ENCODE peak calls at places on chromosome 9, in ten cellular contexts. One of them, this sample, is unnamed.

GRCh38 chr9:74041588-74041987 is 455.5 kb upstream of the RORB start:
- DNase-seq in A549: no peak
- DNase-seq in ovary: no peak
- DNase-seq in uterus: no peak
- DNase-seq in IMR-90: no peak
- DNase-seq in transverse colon: no peak
- DNase-seq in breast epithelium: no peak
- DNase-seq in body of pancreas: no peak
- DNase-seq in sigmoid colon: no peak
- DNase-seq in H1: no peak
- DNase-seq in this sample: no peak

GRCh38 chr9:131697908-131698714 is 41.8 kb downstream of the RAPGEF1 start:
- DNase-seq in A549: no peak
- DNase-seq in ovary: no peak
- DNase-seq in uterus: no peak
- DNase-seq in IMR-90: no peak
- DNase-seq in transverse colon: no peak
- DNase-seq in breast epithelium: no peak
- DNase-seq in body of pancreas: no peak
- DNase-seq in sigmoid colon: no peak
- DNase-seq in H1: no peak
- DNase-seq in this sample: no peak

GRCh38 chr9:13461588-13461987 is 182.1 kb upstream of the MPDZ start:
- DNase-seq in A549: no peak
- DNase-seq in ovary: no peak
- DNase-seq in uterus: no peak
- DNase-seq in IMR-90: no peak
- DNase-seq in transverse colon: no peak
- DNase-seq in breast epithelium: no peak
- DNase-seq in body of pancreas: no peak
- DNase-seq in sigmoid colon: no peak
- DNase-seq in H1: no peak
- DNase-seq in this sample: no peak

GRCh38 chr9:78109075-78109474 is 77.5 kb upstream of the GNAQ start:
- DNase-seq in A549: no peak
- DNase-seq in ovary: no peak
- DNase-seq in uterus: no peak
- DNase-seq in IMR-90: no peak
- DNase-seq in transverse colon: no peak
- DNase-seq in breast epithelium: no peak
- DNase-seq in body of pancreas: no peak
- DNase-seq in sigmoid colon: no peak
- DNase-seq in H1: no peak
- DNase-seq in this sample: no peak

GRCh38 chr9:68887232-68887631 is 126.7 kb downstream of the PRKACG start:
- DNase-seq in A549: no peak
- DNase-seq in ovary: no peak
- DNase-seq in uterus: no peak
- DNase-seq in IMR-90: no peak
- DNase-seq in transverse colon: no peak
- DNase-seq in breast epithelium: no peak
- DNase-seq in body of pancreas: no peak
- DNase-seq in sigmoid colon: no peak
- DNase-seq in H1: no peak
- DNase-seq in this sample: no peak

GRCh38 chr9:121483049-121483448 is 16.6 kb downstream of the GGTA1 start:
- DNase-seq in A549: no peak
- DNase-seq in ovary: no peak
- DNase-seq in uterus: no peak
- DNase-seq in IMR-90: no peak
- DNase-seq in transverse colon: no peak
- DNase-seq in breast epithelium: no peak
- DNase-seq in body of pancreas: no peak
- DNase-seq in sigmoid colon: no peak
- DNase-seq in H1: no peak
- DNase-seq in this sample: no peak

GRCh38 chr9:116166713-116167112 is 13.1 kb downstream of the PAPPA start:
- DNase-seq in A549: no peak
- DNase-seq in ovary: no peak
- DNase-seq in uterus: no peak
- DNase-seq in IMR-90: no peak
- DNase-seq in transverse colon: no peak
- DNase-seq in breast epithelium: no peak
- DNase-seq in body of pancreas: no peak
- DNase-seq in sigmoid colon: no peak
- DNase-seq in H1: no peak
- DNase-seq in this sample: no peak

GRCh38 chr9:17578911-17579793 is at the start of gene SH3GL2:
- DNase-seq in A549: peak
- DNase-seq in ovary: peak
- DNase-seq in uterus: peak
- DNase-seq in IMR-90: peak
- DNase-seq in transverse colon: peak
- DNase-seq in breast epithelium: no peak
- DNase-seq in body of pancreas: peak
- DNase-seq in sigmoid colon: no peak
- DNase-seq in H1: peak
- DNase-seq in this sample: peak

GRCh38 chr9:12463641-12464040 is 229.5 kb upstream of the TYRP1 start:
- DNase-seq in A549: no peak
- DNase-seq in ovary: no peak
- DNase-seq in uterus: no peak
- DNase-seq in IMR-90: no peak
- DNase-seq in transverse colon: no peak
- DNase-seq in breast epithelium: no peak
- DNase-seq in body of pancreas: no peak
- DNase-seq in sigmoid colon: no peak
- DNase-seq in H1: no peak
- DNase-seq in this sample: no peak

GRCh38 chr9:19782005-19782404 is 6.8 kb downstream of the SLC24A2 start:
- DNase-seq in A549: no peak
- DNase-seq in ovary: no peak
- DNase-seq in uterus: no peak
- DNase-seq in IMR-90: no peak
- DNase-seq in transverse colon: no peak
- DNase-seq in breast epithelium: no peak
- DNase-seq in body of pancreas: no peak
- DNase-seq in sigmoid colon: no peak
- DNase-seq in H1: no peak
- DNase-seq in this sample: no peak

GRCh38 chr9:103991698-103992097 is 102.4 kb upstream of the SMC2 start:
- DNase-seq in A549: no peak
- DNase-seq in ovary: no peak
- DNase-seq in uterus: no peak
- DNase-seq in IMR-90: no peak
- DNase-seq in transverse colon: no peak
- DNase-seq in breast epithelium: no peak
- DNase-seq in body of pancreas: no peak
- DNase-seq in sigmoid colon: no peak
- DNase-seq in H1: no peak
- DNase-seq in this sample: no peak

GRCh38 chr9:111597852-111598729 is 1.4 kb downstream of the PTGR1 start:
- DNase-seq in A549: peak
- DNase-seq in ovary: peak
- DNase-seq in uterus: peak
- DNase-seq in IMR-90: peak
- DNase-seq in transverse colon: peak
- DNase-seq in breast epithelium: peak
- DNase-seq in body of pancreas: peak
- DNase-seq in sigmoid colon: peak
- DNase-seq in H1: peak
- DNase-seq in this sample: peak

GRCh38 chr9:2923810-2924768 is 80.2 kb upstream of the PUM3 start:
- DNase-seq in A549: no peak
- DNase-seq in ovary: no peak
- DNase-seq in uterus: no peak
- DNase-seq in IMR-90: no peak
- DNase-seq in transverse colon: no peak
- DNase-seq in breast epithelium: no peak
- DNase-seq in body of pancreas: no peak
- DNase-seq in sigmoid colon: no peak
- DNase-seq in H1: no peak
- DNase-seq in this sample: no peak

GRCh38 chr9:83043583-83043982 is 19.4 kb downstream of the RASEF start:
- DNase-seq in A549: no peak
- DNase-seq in ovary: no peak
- DNase-seq in uterus: no peak
- DNase-seq in IMR-90: no peak
- DNase-seq in transverse colon: no peak
- DNase-seq in breast epithelium: no peak
- DNase-seq in body of pancreas: no peak
- DNase-seq in sigmoid colon: no peak
- DNase-seq in H1: no peak
- DNase-seq in this sample: no peak

GRCh38 chr9:14030350-14030823 is 283.6 kb downstream of the NFIB start:
- DNase-seq in A549: no peak
- DNase-seq in ovary: peak
- DNase-seq in uterus: no peak
- DNase-seq in IMR-90: peak
- DNase-seq in transverse colon: no peak
- DNase-seq in breast epithelium: no peak
- DNase-seq in body of pancreas: peak
- DNase-seq in sigmoid colon: no peak
- DNase-seq in H1: no peak
- DNase-seq in this sample: no peak

GRCh38 chr9:18347381-18348084 is 126.4 kb upstream of the ADAMTSL1 start:
- DNase-seq in A549: no peak
- DNase-seq in ovary: no peak
- DNase-seq in uterus: no peak
- DNase-seq in IMR-90: no peak
- DNase-seq in transverse colon: no peak
- DNase-seq in breast epithelium: peak
- DNase-seq in body of pancreas: peak
- DNase-seq in sigmoid colon: peak
- DNase-seq in H1: no peak
- DNase-seq in this sample: peak

GRCh38 chr9:109264865-109265532 is 55.9 kb downstream of the EPB41L4B start:
- DNase-seq in A549: no peak
- DNase-seq in ovary: no peak
- DNase-seq in uterus: no peak
- DNase-seq in IMR-90: no peak
- DNase-seq in transverse colon: peak
- DNase-seq in breast epithelium: peak
- DNase-seq in body of pancreas: peak
- DNase-seq in sigmoid colon: peak
- DNase-seq in H1: no peak
- DNase-seq in this sample: peak

DNA sequence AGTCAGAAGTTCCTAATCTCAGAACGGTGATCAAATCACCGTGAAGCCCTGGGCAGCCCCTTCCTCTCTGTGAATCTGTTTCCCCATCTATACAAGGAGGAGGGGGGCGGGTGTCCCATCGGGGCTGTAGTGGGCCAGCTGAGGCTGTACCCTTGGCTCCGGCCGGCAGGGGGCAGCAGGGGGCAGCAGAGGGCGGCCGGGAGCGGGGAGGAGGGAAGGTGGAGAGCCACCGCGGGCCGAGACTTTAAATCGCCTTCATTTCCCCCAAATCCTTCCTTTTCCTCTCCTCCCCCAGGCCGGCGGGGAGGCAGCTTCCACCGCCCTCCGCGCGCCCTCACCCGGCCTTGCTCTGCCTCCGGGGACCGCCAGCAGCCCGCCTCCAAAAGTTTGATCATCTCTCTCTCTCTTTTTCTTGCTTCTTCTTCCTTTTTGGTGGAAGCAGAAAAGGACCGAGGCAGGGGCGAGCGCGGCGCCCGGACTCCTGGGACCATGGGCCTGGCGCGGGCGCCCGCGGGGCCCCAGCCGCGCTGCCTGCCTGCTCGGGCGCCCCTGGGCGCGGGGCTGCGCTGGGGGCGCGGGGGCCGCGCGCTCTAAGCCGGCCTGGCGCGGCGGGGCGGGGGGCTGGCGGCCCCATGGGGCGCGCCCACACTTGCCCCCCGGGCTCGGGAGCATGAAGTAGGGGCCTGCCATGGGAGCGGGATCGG is at the start of gene COL27A1:
- DNase-seq in A549: peak
- DNase-seq in ovary: peak
- DNase-seq in uterus: peak
- DNase-seq in IMR-90: peak
- DNase-seq in transverse colon: peak
- DNase-seq in breast epithelium: peak
- DNase-seq in body of pancreas: peak
- DNase-seq in sigmoid colon: peak
- DNase-seq in H1: peak
- DNase-seq in this sample: peak
- TF ChIP-seq POLR2A in A549: peak
- TF ChIP-seq POLR2A in ovary: no peak
- TF ChIP-seq POLR2A in uterus: peak
- TF ChIP-seq POLR2A in IMR-90: no peak
- TF ChIP-seq POLR2A in transverse colon: no peak
- TF ChIP-seq POLR2A in breast epithelium: no peak
- TF ChIP-seq POLR2A in body of pancreas: peak
- TF ChIP-seq POLR2A in sigmoid colon: no peak
- TF ChIP-seq POLR2A in H1: no peak
- TF ChIP-seq POLR2A in this sample: no peak

GRCh38 chr9:138022756-138023393 is 145.3 kb downstream of the CACNA1B start:
- DNase-seq in A549: no peak
- DNase-seq in ovary: no peak
- DNase-seq in uterus: no peak
- DNase-seq in IMR-90: no peak
- DNase-seq in transverse colon: no peak
- DNase-seq in breast epithelium: peak
- DNase-seq in body of pancreas: no peak
- DNase-seq in sigmoid colon: peak
- DNase-seq in H1: no peak
- DNase-seq in this sample: no peak
- H3K4me3 ChIP-seq in A549: peak
- H3K4me3 ChIP-seq in ovary: no peak
- H3K4me3 ChIP-seq in uterus: no peak
- H3K4me3 ChIP-seq in IMR-90: no peak
- H3K4me3 ChIP-seq in transverse colon: peak
- H3K4me3 ChIP-seq in breast epithelium: peak
- H3K4me3 ChIP-seq in body of pancreas: no peak
- H3K4me3 ChIP-seq in sigmoid colon: no peak
- H3K4me3 ChIP-seq in H1: peak
- H3K4me3 ChIP-seq in this sample: no peak

GRCh38 chr9:94915476-94916450 is 189.3 kb downstream of the AOPEP start:
- DNase-seq in A549: no peak
- DNase-seq in ovary: peak
- DNase-seq in uterus: no peak
- DNase-seq in IMR-90: no peak
- DNase-seq in transverse colon: no peak
- DNase-seq in breast epithelium: no peak
- DNase-seq in body of pancreas: no peak
- DNase-seq in sigmoid colon: no peak
- DNase-seq in H1: no peak
- DNase-seq in this sample: no peak
- TF ChIP-seq POLR2A in A549: no peak
- TF ChIP-seq POLR2A in ovary: no peak
- TF ChIP-seq POLR2A in uterus: no peak
- TF ChIP-seq POLR2A in IMR-90: no peak
- TF ChIP-seq POLR2A in transverse colon: no peak
- TF ChIP-seq POLR2A in breast epithelium: no peak
- TF ChIP-seq POLR2A in body of pancreas: no peak
- TF ChIP-seq POLR2A in sigmoid colon: no peak
- TF ChIP-seq POLR2A in H1: no peak
- TF ChIP-seq POLR2A in this sample: no peak

DNA sequence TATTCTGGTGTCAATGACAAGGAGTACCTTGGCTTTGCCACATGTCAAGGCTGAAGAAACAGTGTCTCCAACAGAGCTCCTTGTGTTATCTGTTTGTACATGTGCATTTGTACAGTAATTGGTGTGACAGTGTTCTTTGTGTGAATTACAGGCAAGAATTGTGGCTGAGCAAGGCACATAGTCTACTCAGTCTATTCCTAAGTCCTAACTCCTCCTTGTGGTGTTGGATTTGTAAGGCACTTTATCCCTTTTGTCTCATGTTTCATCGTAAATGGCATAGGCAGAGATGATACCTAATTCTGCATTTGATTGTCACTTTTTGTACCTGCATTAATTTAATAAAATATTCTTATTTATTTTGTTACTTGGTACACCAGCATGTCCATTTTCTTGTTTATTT is 19.8 kb downstream of the CD274 start:
- DNase-seq in A549: no peak
- DNase-seq in ovary: no peak
- DNase-seq in uterus: no peak
- DNase-seq in IMR-90: no peak
- DNase-seq in transverse colon: no peak
- DNase-seq in breast epithelium: no peak
- DNase-seq in body of pancreas: no peak
- DNase-seq in sigmoid colon: no peak
- DNase-seq in H1: no peak
- DNase-seq in this sample: no peak
- H3K4me3 ChIP-seq in A549: no peak
- H3K4me3 ChIP-seq in ovary: no peak
- H3K4me3 ChIP-seq in uterus: no peak
- H3K4me3 ChIP-seq in IMR-90: no peak
- H3K4me3 ChIP-seq in transverse colon: no peak
- H3K4me3 ChIP-seq in breast epithelium: no peak
- H3K4me3 ChIP-seq in body of pancreas: no peak
- H3K4me3 ChIP-seq in sigmoid colon: no peak
- H3K4me3 ChIP-seq in H1: no peak
- H3K4me3 ChIP-seq in this sample: no peak